ENCODE peak calls at places on chromosomes 13 and 19, in ten cellular contexts. One of them, this sample, is unnamed.

GRCh38 chr19:10112037-10112751 is 701 bp downstream of the P2RY11 start:
- DNase-seq in RPMI7951: peak; percentile 53
- DNase-seq in NCI-H1417: no peak
- DNase-seq in HT-29: no peak
- DNase-seq in KBM-7: peak; percentile 68
- DNase-seq in SK-N-SH: peak; percentile 28
- DNase-seq in ascending aorta: no peak
- DNase-seq in head of caudate nucleus: no peak
- DNase-seq in transverse colon: peak; percentile 14
- DNase-seq in activated T-cell treated with anti-CD3 and anti-CD28 coated beads for 24 hours: peak; percentile 55
- DNase-seq in this sample: no peak

GRCh38 chr19:6066661-6067646 is 43.3 kb downstream of the RFX2 start:
- DNase-seq in RPMI7951: peak; percentile 92
- DNase-seq in NCI-H1417: peak; percentile 98
- DNase-seq in HT-29: peak; percentile 96
- DNase-seq in KBM-7: peak; percentile 87
- DNase-seq in SK-N-SH: peak; percentile 90
- DNase-seq in ascending aorta: peak; percentile 98
- DNase-seq in head of caudate nucleus: peak; percentile 74
- DNase-seq in transverse colon: peak; percentile 91
- DNase-seq in activated T-cell treated with anti-CD3 and anti-CD28 coated beads for 24 hours: no peak
- DNase-seq in this sample: peak; percentile 75

GRCh38 chr13:36294061-36294460 is 3.6 kb downstream of the CCDC169 start:
- DNase-seq in RPMI7951: no peak
- DNase-seq in NCI-H1417: no peak
- DNase-seq in HT-29: no peak
- DNase-seq in KBM-7: no peak
- DNase-seq in SK-N-SH: no peak
- DNase-seq in ascending aorta: no peak
- DNase-seq in head of caudate nucleus: no peak
- DNase-seq in transverse colon: no peak
- DNase-seq in activated T-cell treated with anti-CD3 and anti-CD28 coated beads for 24 hours: no peak
- DNase-seq in this sample: no peak

GRCh38 chr19:8638078-8638619 is 7.7 kb downstream of the NFILZ start:
- DNase-seq in RPMI7951: peak; percentile 47
- DNase-seq in NCI-H1417: no peak
- DNase-seq in HT-29: no peak
- DNase-seq in KBM-7: peak; percentile 87
- DNase-seq in SK-N-SH: no peak
- DNase-seq in ascending aorta: peak; percentile 72
- DNase-seq in head of caudate nucleus: no peak
- DNase-seq in transverse colon: peak; percentile 22
- DNase-seq in activated T-cell treated with anti-CD3 and anti-CD28 coated beads for 24 hours: no peak
- DNase-seq in this sample: no peak

GRCh38 chr19:13600091-13600490 is 93.8 kb upstream of the CACNA1A start:
- DNase-seq in RPMI7951: no peak
- DNase-seq in NCI-H1417: no peak
- DNase-seq in HT-29: no peak
- DNase-seq in KBM-7: no peak
- DNase-seq in SK-N-SH: no peak
- DNase-seq in ascending aorta: no peak
- DNase-seq in head of caudate nucleus: no peak
- DNase-seq in transverse colon: no peak
- DNase-seq in activated T-cell treated with anti-CD3 and anti-CD28 coated beads for 24 hours: no peak
- DNase-seq in this sample: no peak

GRCh38 chr19:53389591-53390377 is 5.2 kb upstream of the ZNF765 start:
- DNase-seq in RPMI7951: no peak
- DNase-seq in NCI-H1417: no peak
- DNase-seq in HT-29: no peak
- DNase-seq in KBM-7: no peak
- DNase-seq in SK-N-SH: peak; percentile 11
- DNase-seq in ascending aorta: no peak
- DNase-seq in head of caudate nucleus: peak; percentile 16
- DNase-seq in transverse colon: no peak
- DNase-seq in activated T-cell treated with anti-CD3 and anti-CD28 coated beads for 24 hours: no peak
- DNase-seq in this sample: no peak

GRCh38 chr13:26604784-26605183 is 47.3 kb downstream of the WASF3 start:
- DNase-seq in RPMI7951: no peak
- DNase-seq in NCI-H1417: no peak
- DNase-seq in HT-29: no peak
- DNase-seq in KBM-7: no peak
- DNase-seq in SK-N-SH: no peak
- DNase-seq in ascending aorta: peak; percentile 78
- DNase-seq in head of caudate nucleus: no peak
- DNase-seq in transverse colon: peak; percentile 15
- DNase-seq in activated T-cell treated with anti-CD3 and anti-CD28 coated beads for 24 hours: no peak
- DNase-seq in this sample: no peak

GRCh38 chr19:19777692-19778091 is 43.9 kb downstream of the ZNF506 start:
- DNase-seq in RPMI7951: no peak
- DNase-seq in NCI-H1417: no peak
- DNase-seq in HT-29: no peak
- DNase-seq in KBM-7: peak; percentile 24
- DNase-seq in SK-N-SH: no peak
- DNase-seq in ascending aorta: no peak
- DNase-seq in head of caudate nucleus: no peak
- DNase-seq in transverse colon: no peak
- DNase-seq in activated T-cell treated with anti-CD3 and anti-CD28 coated beads for 24 hours: no peak
- DNase-seq in this sample: no peak

GRCh38 chr13:83943530-83944279 is 61.4 kb upstream of the SLITRK1 start:
- DNase-seq in RPMI7951: no peak
- DNase-seq in NCI-H1417: no peak
- DNase-seq in HT-29: peak; percentile 26
- DNase-seq in KBM-7: no peak
- DNase-seq in SK-N-SH: no peak
- DNase-seq in ascending aorta: no peak
- DNase-seq in head of caudate nucleus: no peak
- DNase-seq in transverse colon: no peak
- DNase-seq in activated T-cell treated with anti-CD3 and anti-CD28 coated beads for 24 hours: no peak
- DNase-seq in this sample: no peak

This sample was measured in NCI-H2227 treated with DMSO at 0.1 percent for 48 hours.